ENCODE peak calls at places on chromosomes 7 and 10, in seven cellular contexts. E is OCI-LY7; F is astrocyte of the spinal cord; N is fibroblast of lung; G is WERI-Rb-1; P is naive thymus-derived CD4-positive, alpha-beta T cell; X is hepatocyte. V is an unnamed sample.

GRCh38 chr10:13414855-13415254 is 66.8 kb upstream of the SEPHS1 start:
- DNase-seq in E (no peak), F (peak; percentile 16), N (peak; percentile 29), G (peak; percentile 38), P (no peak), X (peak; percentile 59), V (no peak)

GRCh38 chr10:79138449-79139123 is 69.8 kb downstream of the ZMIZ1 start:
- DNase-seq in E (no peak), F (no peak), N (no peak), G (no peak), P (no peak), X (no peak), V (no peak)

GRCh38 chr10:61662794-61663259 is at the start of gene CABCOCO1:
- DNase-seq in E (no peak), F (peak; percentile 61), N (peak; percentile 71), G (peak; percentile 83), P (no peak), X (peak; percentile 88), V (no peak)

GRCh38 chr10:116744163-116744788 is 1.9 kb upstream of the HSPA12A start:
- DNase-seq in E (no peak), F (no peak), N (no peak), G (no peak), P (no peak), X (no peak), V (peak; percentile 35)

GRCh38 chr10:86343761-86344160 is 22.8 kb downstream of the GRID1 start:
- DNase-seq in E (no peak), F (no peak), N (no peak), G (no peak), P (no peak), X (no peak), V (no peak)

GRCh38 chr7:134593530-134594392 is 44.9 kb downstream of the AKR1B15 start:
- DNase-seq in E (no peak), F (peak; percentile 86), N (peak; percentile 92), G (peak; percentile 13), P (no peak), X (peak; percentile 35), V (no peak)

GRCh38 chr10:97780991-97781540 is 9.3 kb upstream of the SFRP5 start:
- DNase-seq in E (no peak), F (no peak), N (no peak), G (no peak), P (no peak), X (no peak), V (no peak)

GRCh38 chr7:155363852-155364600 is 66.3 kb downstream of the INSIG1 start:
- DNase-seq in E (peak; percentile 48), F (no peak), N (no peak), G (no peak), P (no peak), X (no peak), V (peak; percentile 94)

GRCh38 chr7:64504581-64505120 is 58.2 kb downstream of the ZNF680 start:
- DNase-seq in E (peak; percentile 36), F (no peak), N (peak; percentile 31), G (no peak), P (no peak), X (no peak), V (no peak)

GRCh38 chr10:130337696-130338587 is 201.8 kb downstream of the GLRX3 start:
- DNase-seq in E (no peak), F (no peak), N (no peak), G (no peak), P (no peak), X (no peak), V (no peak)

GRCh38 chr7:146701166-146701565 is 584.6 kb downstream of the CNTNAP2 start:
- DNase-seq in E (no peak), F (peak; percentile 2), N (no peak), G (no peak), P (no peak), X (no peak), V (no peak)

GRCh38 chr7:35420657-35421056 is 166.8 kb upstream of the TBX20 start:
- DNase-seq in E (no peak), F (peak; percentile 3), N (no peak), G (no peak), P (no peak), X (no peak), V (no peak)

GRCh38 chr10:91511549-91512330 is 101.6 kb downstream of the HECTD2 start:
- DNase-seq in E (no peak), F (peak; percentile 78), N (peak; percentile 96), G (no peak), P (no peak), X (no peak), V (no peak)

GRCh38 chr10:3424102-3424803 is 251.7 kb upstream of the PITRM1 start:
- DNase-seq in E (no peak), F (peak; percentile 77), N (peak; percentile 68), G (no peak), P (no peak), X (no peak), V (no peak)

GRCh38 chr7:38858281-38858884 is 50.6 kb downstream of the VPS41 start:
- DNase-seq in E (no peak), F (peak; percentile 50), N (peak; percentile 51), G (no peak), P (no peak), X (peak; percentile 60), V (no peak)

GRCh38 chr7:133619491-133619890 is 366.6 kb downstream of the EXOC4 start:
- DNase-seq in E (no peak), F (no peak), N (no peak), G (no peak), P (no peak), X (no peak), V (no peak)

DNA sequence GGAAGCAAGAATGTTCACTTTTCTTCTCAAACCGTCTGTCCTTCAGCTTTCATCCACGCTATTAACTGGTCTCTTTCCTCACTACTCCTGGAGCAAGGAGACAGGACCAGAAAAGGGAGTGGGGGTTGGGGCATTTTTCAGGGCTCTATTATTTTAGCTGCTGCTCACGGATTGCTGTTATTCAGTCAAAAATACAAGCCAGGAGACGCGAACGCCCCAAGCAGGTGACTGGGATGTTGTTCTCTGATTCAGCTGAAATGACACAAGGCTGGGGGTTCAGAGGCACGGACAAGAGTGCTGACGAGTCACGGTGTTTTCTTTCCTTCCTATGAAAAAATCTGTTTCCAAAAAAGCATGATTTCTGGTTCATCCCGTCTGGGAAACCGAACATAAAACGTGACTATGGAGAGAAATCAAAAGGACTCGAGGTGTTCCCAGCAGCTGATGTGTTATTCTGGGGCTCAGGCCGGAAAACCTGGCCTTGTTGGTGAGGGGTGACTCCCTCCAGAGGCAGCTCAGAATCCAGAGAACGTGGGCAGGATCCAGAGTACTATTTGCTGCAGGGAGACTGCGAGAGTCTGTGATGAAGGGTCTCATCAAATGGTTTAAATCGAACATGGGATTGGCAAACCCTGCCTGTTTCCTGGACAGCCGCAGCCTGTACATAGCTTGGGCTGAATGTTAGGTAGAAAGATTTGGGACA is 3.5 kb upstream of the INHBA start:
- DNase-seq in E (no peak), F (no peak), N (no peak), G (no peak), P (no peak), X (no peak), V (no peak)
- H3K4me3 ChIP-seq in E (no peak overlapping the region), F (no peak overlapping the region), N (peak overlapping the region; percentile 8), G (no peak overlapping the region), P (no peak overlapping the region), X (no peak overlapping the region), V (no peak overlapping the region)

DNA sequence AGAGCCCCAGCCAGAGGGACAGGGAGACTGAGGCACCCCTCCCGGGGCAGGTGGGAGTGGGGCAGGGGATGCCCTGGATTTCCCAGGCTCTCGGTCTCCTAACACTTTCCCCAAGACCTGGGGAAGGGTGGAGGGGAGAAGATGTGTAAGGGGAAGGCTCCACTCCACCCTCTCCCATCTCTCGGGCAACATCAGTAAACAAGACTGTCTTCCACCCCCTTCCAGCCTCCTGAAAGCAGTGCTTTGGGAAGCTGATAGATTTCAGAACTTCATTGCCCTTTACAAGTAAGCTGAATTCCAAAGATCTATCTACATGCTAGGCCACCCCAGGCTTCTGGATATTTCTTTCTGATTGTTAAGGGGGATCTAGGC is 3.7 kb downstream of the FLNC start:
- DNase-seq in E (no peak), F (no peak), N (no peak), G (no peak), P (no peak), X (peak; percentile 34), V (no peak)
- H3K4me3 ChIP-seq in E (no peak overlapping the region), F (peak overlapping the region; percentile 90), N (no peak overlapping the region), G (no peak overlapping the region), P (no peak overlapping the region), X (no peak overlapping the region), V (no peak overlapping the region)

GRCh38 chr7:110307776-110308175 is 783.2 kb upstream of the LRRN3 start:
- DNase-seq in E (no peak), F (no peak), N (no peak), G (no peak), P (no peak), X (no peak), V (no peak)
- H3K4me3 ChIP-seq in E (no peak overlapping the region), F (no peak overlapping the region), N (no peak overlapping the region), G (no peak overlapping the region), P (no peak overlapping the region), X (no peak overlapping the region), V (no peak overlapping the region)

GRCh38 chr10:5523796-5524574 is 776 bp upstream of the CALML3 start:
- DNase-seq in E (no peak), F (no peak), N (no peak), G (no peak), P (no peak), X (no peak), V (no peak)
- H3K4me3 ChIP-seq in E (no peak overlapping the region), F (no peak overlapping the region), N (no peak overlapping the region), G (no peak overlapping the region), P (no peak overlapping the region), X (no peak overlapping the region), V (no peak overlapping the region)

DNA sequence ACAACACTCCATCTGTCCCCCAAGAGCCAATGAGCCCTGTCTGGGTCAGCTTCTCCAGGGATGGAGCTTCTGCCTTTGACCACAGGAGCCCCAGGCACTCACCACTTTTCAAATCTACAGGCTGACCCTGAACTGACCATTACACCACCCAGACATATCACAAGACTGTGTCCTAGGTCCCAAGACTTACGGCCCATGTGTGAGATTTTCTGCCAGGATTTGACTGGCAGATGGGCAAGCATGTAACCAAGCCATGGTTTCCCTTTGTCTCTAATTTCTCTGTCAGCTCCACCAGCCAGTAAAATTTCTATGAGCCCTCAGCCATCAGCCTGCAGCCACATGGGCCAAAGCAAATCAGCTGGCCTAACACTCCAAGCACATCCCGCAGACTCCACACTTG is 92.5 kb downstream of the SH3PXD2A start:
- DNase-seq in E (no peak), F (no peak), N (no peak), G (no peak), P (no peak), X (no peak), V (no peak)
- H3K4me3 ChIP-seq in E (peak overlapping the region; percentile 47), F (no peak overlapping the region), N (no peak overlapping the region), G (no peak overlapping the region), P (no peak overlapping the region), X (no peak overlapping the region), V (no peak overlapping the region)

V was measured in Jurkat, Clone E6-1.